ENCODE peak calls at places on chromosomes 4 and X, in four cellular contexts. One of them, this sample, is unnamed. For H3K27me3, the result is how much of the 10 kb centered on the place peaks cover.

GRCh38 chr4:124997124-124997523 is 284.6 kb upstream of the ANKRD50 start:
- DNase-seq in PC-9: no peak
- DNase-seq in pancreas: no peak
- DNase-seq in lung: no peak
- DNase-seq in this sample: no peak

GRCh38 chr4:56686537-56687231 is 5.6 kb upstream of the HOPX start:
- DNase-seq in PC-9: no peak
- DNase-seq in pancreas: no peak
- DNase-seq in lung: no peak
- DNase-seq in this sample: no peak

GRCh38 chr4:59258002-59258401 is 1942.1 kb upstream of the ADGRL3 start:
- DNase-seq in PC-9: no peak
- DNase-seq in pancreas: no peak
- DNase-seq in lung: no peak
- DNase-seq in this sample: no peak

GRCh38 chr4:168587326-168588125 is 90.7 kb downstream of the PALLD start:
- DNase-seq in PC-9: peak
- DNase-seq in pancreas: no peak
- DNase-seq in lung: no peak
- DNase-seq in this sample: no peak

GRCh38 chr4:62930884-62931283 is 1478.4 kb downstream of the TECRL start:
- DNase-seq in PC-9: no peak
- DNase-seq in pancreas: no peak
- DNase-seq in lung: no peak
- DNase-seq in this sample: no peak

GRCh38 chrX:65679071-65679540 is 11.7 kb downstream of the MSN start:
- DNase-seq in PC-9: no peak
- DNase-seq in pancreas: no peak
- DNase-seq in lung: no peak
- DNase-seq in this sample: no peak

GRCh38 chr4:13887010-13887409 is 259.5 kb upstream of the BOD1L1 start:
- DNase-seq in PC-9: no peak
- DNase-seq in pancreas: no peak
- DNase-seq in lung: no peak
- DNase-seq in this sample: no peak

GRCh38 chr4:96102541-96103018 is 262.7 kb downstream of the PDHA2 start:
- DNase-seq in PC-9: peak
- DNase-seq in pancreas: no peak
- DNase-seq in lung: no peak
- DNase-seq in this sample: no peak

GRCh38 chr4:22712541-22712940 is 19.8 kb downstream of the GBA3 start:
- DNase-seq in PC-9: no peak
- DNase-seq in pancreas: no peak
- DNase-seq in lung: no peak
- DNase-seq in this sample: no peak

GRCh38 chr4:118351851-118352827 is 664 bp downstream of the PRSS12 start:
- DNase-seq in PC-9: no peak
- DNase-seq in pancreas: peak
- DNase-seq in lung: peak
- DNase-seq in this sample: no peak

GRCh38 chr4:108702960-108703359 is 52.6 kb downstream of the OSTC start:
- DNase-seq in PC-9: no peak
- DNase-seq in pancreas: no peak
- DNase-seq in lung: no peak
- DNase-seq in this sample: no peak
- H3K27ac ChIP-seq in PC-9: no peak
- H3K27ac ChIP-seq in pancreas: no peak
- H3K27ac ChIP-seq in lung: no peak
- H3K27ac ChIP-seq in this sample: no peak

GRCh38 chr4:141131738-141132688 is 1.3 kb downstream of the RNF150 start:
- DNase-seq in PC-9: no peak
- DNase-seq in pancreas: peak
- DNase-seq in lung: no peak
- DNase-seq in this sample: no peak

GRCh38 chr4:141132689-141133145 is 552 bp downstream of the RNF150 start:
- DNase-seq in PC-9: no peak
- DNase-seq in pancreas: no peak
- DNase-seq in lung: no peak
- DNase-seq in this sample: no peak

GRCh38 chr4:141134051-141134450 is 782 bp upstream of the RNF150 start:
- DNase-seq in PC-9: no peak
- DNase-seq in pancreas: no peak
- DNase-seq in lung: no peak
- DNase-seq in this sample: no peak

GRCh38 chr4:141133146-141134006 is at the start of gene RNF150:
- DNase-seq in PC-9: peak
- DNase-seq in pancreas: peak
- DNase-seq in lung: peak
- DNase-seq in this sample: no peak

GRCh38 chr4:141130947-141131545 is 2.2 kb downstream of the RNF150 start:
- DNase-seq in PC-9: no peak
- DNase-seq in pancreas: no peak
- DNase-seq in lung: no peak
- DNase-seq in this sample: no peak
- H3K27me3 ChIP-seq in PC-9: under half
- H3K27me3 ChIP-seq in pancreas: under half
- H3K27me3 ChIP-seq in lung: under half
- H3K27me3 ChIP-seq in this sample: half or more

GRCh38 chr4:139876328-139876941 is 210.8 kb downstream of the MGST2 start:
- DNase-seq in PC-9: no peak
- DNase-seq in pancreas: no peak
- DNase-seq in lung: no peak
- DNase-seq in this sample: no peak
- H3K27ac ChIP-seq in PC-9: no peak
- H3K27ac ChIP-seq in pancreas: no peak
- H3K27ac ChIP-seq in lung: peak
- H3K27ac ChIP-seq in this sample: no peak

GRCh38 chr4:119512398-119512797 is 116.2 kb downstream of the PDE5A start:
- DNase-seq in PC-9: no peak
- DNase-seq in pancreas: no peak
- DNase-seq in lung: no peak
- DNase-seq in this sample: no peak
- H3K27me3 ChIP-seq in PC-9: under half
- H3K27me3 ChIP-seq in pancreas: under half
- H3K27me3 ChIP-seq in lung: under half
- H3K27me3 ChIP-seq in this sample: under half

GRCh38 chr4:677431-678293 is 3.3 kb downstream of the MYL5 start:
- DNase-seq in PC-9: no peak
- DNase-seq in pancreas: peak
- DNase-seq in lung: no peak
- DNase-seq in this sample: no peak
- H3K27ac ChIP-seq in PC-9: no peak
- H3K27ac ChIP-seq in pancreas: no peak
- H3K27ac ChIP-seq in lung: no peak
- H3K27ac ChIP-seq in this sample: no peak

GRCh38 chrX:45852884-45853283 is 652.2 kb upstream of the DIPK2B start:
- DNase-seq in PC-9: no peak
- DNase-seq in pancreas: no peak
- DNase-seq in lung: no peak
- DNase-seq in this sample: no peak
- H3K27me3 ChIP-seq in PC-9: under half
- H3K27me3 ChIP-seq in pancreas: under half
- H3K27me3 ChIP-seq in lung: under half
- H3K27me3 ChIP-seq in this sample: under half

GRCh38 chr4:113437124-113437523 is 324.4 kb downstream of the CAMK2D start:
- DNase-seq in PC-9: no peak
- DNase-seq in pancreas: no peak
- DNase-seq in lung: no peak
- DNase-seq in this sample: no peak
- H3K27ac ChIP-seq in PC-9: no peak
- H3K27ac ChIP-seq in pancreas: no peak
- H3K27ac ChIP-seq in lung: no peak
- H3K27ac ChIP-seq in this sample: no peak

GRCh38 chrX:25648790-25649189 is 489.4 kb upstream of the MAGEB18 start:
- DNase-seq in PC-9: no peak
- DNase-seq in pancreas: no peak
- DNase-seq in lung: no peak
- DNase-seq in this sample: no peak

GRCh38 chrX:25640276-25640675 is 497.9 kb upstream of the MAGEB18 start:
- DNase-seq in PC-9: no peak
- DNase-seq in pancreas: no peak
- DNase-seq in lung: no peak
- DNase-seq in this sample: no peak

GRCh38 chrX:25650216-25650615 is 487.9 kb upstream of the MAGEB18 start:
- DNase-seq in PC-9: no peak
- DNase-seq in pancreas: no peak
- DNase-seq in lung: no peak
- DNase-seq in this sample: no peak

GRCh38 chrX:25646156-25646555 is 492.0 kb upstream of the MAGEB18 start:
- DNase-seq in PC-9: no peak
- DNase-seq in pancreas: no peak
- DNase-seq in lung: no peak
- DNase-seq in this sample: no peak
- H3K27me3 ChIP-seq in PC-9: under half
- H3K27me3 ChIP-seq in pancreas: under half
- H3K27me3 ChIP-seq in lung: under half
- H3K27me3 ChIP-seq in this sample: under half

DNA sequence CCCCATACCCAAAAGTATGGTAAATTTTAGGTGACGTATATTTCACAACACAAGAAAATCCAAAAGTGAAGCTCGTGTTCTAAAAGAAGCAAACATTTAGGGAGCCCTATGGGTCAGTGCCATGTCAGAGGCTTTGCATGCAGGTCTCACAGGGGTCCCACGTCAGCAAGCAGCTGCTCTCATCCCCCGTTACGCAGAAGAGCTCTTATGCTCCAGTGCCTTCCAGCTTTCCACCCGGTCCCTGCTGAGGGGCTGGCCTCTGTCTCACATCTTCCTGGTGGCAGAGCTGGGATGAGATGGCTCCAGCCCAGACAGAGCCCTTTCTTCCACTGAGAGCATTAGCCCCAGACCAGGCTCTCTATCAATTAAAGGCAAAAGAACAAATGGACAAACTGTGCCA is 82.0 kb downstream of the IRF2 start:
- DNase-seq in PC-9: no peak
- DNase-seq in pancreas: no peak
- DNase-seq in lung: no peak
- DNase-seq in this sample: no peak
- H3K27ac ChIP-seq in PC-9: no peak
- H3K27ac ChIP-seq in pancreas: no peak
- H3K27ac ChIP-seq in lung: peak
- H3K27ac ChIP-seq in this sample: no peak

GRCh38 chr4:83387922-83388676 is 53.5 kb upstream of the HPSE start:
- DNase-seq in PC-9: no peak
- DNase-seq in pancreas: no peak
- DNase-seq in lung: no peak
- DNase-seq in this sample: peak

GRCh38 chr4:83389037-83389755 is 54.5 kb upstream of the HPSE start:
- DNase-seq in PC-9: no peak
- DNase-seq in pancreas: no peak
- DNase-seq in lung: no peak
- DNase-seq in this sample: no peak

GRCh38 chr4:83390965-83391364 is 56.3 kb upstream of the HPSE start:
- DNase-seq in PC-9: no peak
- DNase-seq in pancreas: no peak
- DNase-seq in lung: no peak
- DNase-seq in this sample: no peak

GRCh38 chr4:83392562-83392961 is 57.9 kb upstream of the HPSE start:
- DNase-seq in PC-9: no peak
- DNase-seq in pancreas: no peak
- DNase-seq in lung: no peak
- DNase-seq in this sample: no peak

DNA sequence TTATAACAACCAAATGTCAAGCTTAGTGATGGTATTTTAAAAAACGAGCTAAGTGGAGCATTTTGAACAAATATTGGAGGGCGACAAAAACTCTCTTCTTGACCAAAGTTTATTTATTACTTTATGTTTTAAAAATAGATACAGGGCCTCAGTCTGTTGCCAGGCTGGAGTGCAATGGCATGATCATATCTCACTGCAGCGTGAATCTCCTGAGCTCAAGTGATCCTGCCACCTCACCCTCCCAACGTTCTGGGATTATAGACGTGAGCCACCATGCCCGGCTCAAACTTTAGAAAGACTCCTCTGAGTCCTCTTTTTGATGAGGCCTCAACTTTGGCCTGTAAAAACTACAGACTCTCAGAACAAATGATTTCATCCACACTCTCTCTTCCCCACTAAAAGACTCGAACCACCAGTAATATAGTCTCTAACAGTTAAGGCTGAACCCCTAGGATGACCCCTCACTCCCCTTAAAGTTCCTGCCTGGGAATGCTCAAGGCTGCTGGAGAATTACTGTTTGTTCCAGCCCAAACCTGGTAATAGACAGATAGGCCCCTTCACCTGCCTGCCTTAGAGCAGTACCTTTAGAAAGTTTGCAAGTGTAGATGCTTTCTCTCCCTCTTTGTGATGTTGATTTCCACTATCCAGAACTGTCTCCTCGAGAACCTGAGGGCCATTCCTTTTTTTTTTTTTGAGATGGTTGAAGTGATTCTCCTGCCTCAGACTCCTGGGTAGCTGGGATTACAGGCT is 55.3 kb upstream of the HPSE start:
- DNase-seq in PC-9: no peak
- DNase-seq in pancreas: no peak
- DNase-seq in lung: no peak
- DNase-seq in this sample: no peak
- H3K27me3 ChIP-seq in PC-9: under half
- H3K27me3 ChIP-seq in pancreas: under half
- H3K27me3 ChIP-seq in lung: under half
- H3K27me3 ChIP-seq in this sample: under half